ENCODE peak calls at places on chromosomes 7 and 10, in five cellular contexts. Z is HepG2, Q is H1, P is GM12878, W is SK-N-SH. Y is an unnamed sample.
A peak's percentile ranks its signal among the peaks of the same experiment; 100 is the strongest.

GRCh38 chr7:85695041-85695990 is 508.5 kb upstream of the SEMA3D start:
- DNase-seq in P (no peak), Z (no peak), W (no peak), Q (no peak), Y (peak; percentile 33)

GRCh38 chr10:109275970-109276369 is 647.3 kb downstream of the XPNPEP1 start:
- DNase-seq in Z (no peak), Q (no peak), P (no peak), W (no peak), Y (no peak)

GRCh38 chr7:91031757-91032156 is 232.5 kb upstream of the FZD1 start:
- DNase-seq in P (no peak), W (no peak), Q (no peak), Z (no peak), Y (no peak)

GRCh38 chr7:42978496-42978895 is 46.3 kb downstream of the MRPL32 start:
- DNase-seq in P (no peak), Z (no peak), W (no peak), Q (no peak), Y (no peak)

GRCh38 chr7:32216759-32217158 is 146.6 kb upstream of the PDE1C start:
- DNase-seq in Q (peak; percentile 26), Z (no peak), P (no peak), W (no peak), Y (no peak)

GRCh38 chr7:139914306-139914747 is 85.3 kb downstream of the TBXAS1 start:
- DNase-seq in Q (no peak), Z (no peak), P (no peak), W (no peak), Y (no peak)

GRCh38 chr7:114084381-114085312 is 165.8 kb upstream of the PPP1R3A start:
- DNase-seq in Z (no peak), Q (peak; percentile 80), P (no peak), W (peak; percentile 44), Y (no peak)

GRCh38 chr10:73819513-73820093 is 8.2 kb upstream of the NDST2 start:
- DNase-seq in P (no peak), Z (no peak), W (no peak), Q (peak; percentile 59), Y (no peak)

GRCh38 chr10:79260803-79261740 is 86.2 kb upstream of the PPIF start:
- DNase-seq in Z (peak; percentile 58), W (peak; percentile 86), P (no peak), Q (no peak), Y (no peak)

GRCh38 chr10:25631471-25631870 is 302.6 kb upstream of the MYO3A start:
- DNase-seq in Z (no peak), Q (no peak), P (no peak), W (no peak), Y (no peak)

GRCh38 chr10:122152544-122152943 is 118.6 kb upstream of the BTBD16 start:
- DNase-seq in W (no peak), Z (no peak), P (no peak), Q (no peak), Y (no peak)

GRCh38 chr10:5607594-5607993 is 58.8 kb downstream of the ASB13 start:
- DNase-seq in Z (no peak), W (no peak), Q (no peak), P (no peak), Y (no peak)

GRCh38 chr10:660413-660979 is 29.0 kb downstream of the DIP2C start:
- DNase-seq in Z (no peak), P (no peak), Q (no peak), W (no peak), Y (no peak)

GRCh38 chr10:93742633-93743349 is 14.9 kb upstream of the LGI1 start:
- DNase-seq in Q (no peak), P (peak; percentile 52), W (no peak), Z (no peak), Y (no peak)

GRCh38 chr10:114917459-114917858 is 20.5 kb upstream of the TRUB1 start:
- DNase-seq in Q (no peak), P (no peak), Z (no peak), W (no peak), Y (no peak)

GRCh38 chr10:30178565-30178964 is 119.2 kb upstream of the JCAD start:
- DNase-seq in W (no peak), Z (no peak), P (no peak), Q (no peak), Y (no peak)

GRCh38 chr10:43252785-43253341 is 14.0 kb downstream of the RASGEF1A start:
- DNase-seq in Z (no peak), P (no peak), Q (no peak), W (peak; percentile 21), Y (no peak)

GRCh38 chr7:91846436-91846835 is 34.1 kb downstream of the MTERF1 start:
- DNase-seq in Q (no peak), P (no peak), W (no peak), Z (no peak), Y (no peak)

DNA sequence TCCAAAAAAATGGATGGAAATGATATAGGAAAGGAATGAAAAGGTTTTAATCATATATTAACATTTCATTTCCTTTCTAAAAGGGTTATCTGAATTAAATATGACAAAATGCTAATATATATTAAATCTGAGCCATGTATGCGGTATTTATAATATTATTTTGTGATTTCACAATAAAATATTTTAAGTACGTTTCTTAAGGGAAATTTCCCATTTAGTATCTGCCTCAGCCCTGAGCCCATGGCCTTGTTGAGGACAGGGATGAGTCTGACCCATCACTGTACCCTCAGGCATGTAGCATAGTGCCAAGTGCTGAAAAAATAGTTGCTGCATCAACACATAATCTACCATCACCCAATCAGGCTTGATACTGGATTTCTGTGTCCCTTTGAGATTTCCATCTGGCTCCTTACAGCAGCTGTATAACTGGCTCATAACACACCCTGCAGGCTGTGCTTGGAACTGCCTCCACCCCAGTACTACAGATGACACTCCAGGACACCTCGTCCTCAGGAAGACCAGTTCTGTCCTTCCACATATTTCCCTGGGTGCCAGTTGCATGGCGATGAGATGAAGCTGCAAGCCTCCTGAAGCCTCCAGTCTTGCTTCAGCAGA is 59.4 kb upstream of the ASAH2 start:
- DNase-seq in Q (peak; percentile 77), W (peak; percentile 33), Z (peak; percentile 17), P (no peak), Y (peak; percentile 12)
- TF ChIP-seq CTCF in Q (peak; percentile 92), W (peak; percentile 49), Z (peak; percentile 67), P (peak; percentile 61), Y (peak; percentile 56)

DNA sequence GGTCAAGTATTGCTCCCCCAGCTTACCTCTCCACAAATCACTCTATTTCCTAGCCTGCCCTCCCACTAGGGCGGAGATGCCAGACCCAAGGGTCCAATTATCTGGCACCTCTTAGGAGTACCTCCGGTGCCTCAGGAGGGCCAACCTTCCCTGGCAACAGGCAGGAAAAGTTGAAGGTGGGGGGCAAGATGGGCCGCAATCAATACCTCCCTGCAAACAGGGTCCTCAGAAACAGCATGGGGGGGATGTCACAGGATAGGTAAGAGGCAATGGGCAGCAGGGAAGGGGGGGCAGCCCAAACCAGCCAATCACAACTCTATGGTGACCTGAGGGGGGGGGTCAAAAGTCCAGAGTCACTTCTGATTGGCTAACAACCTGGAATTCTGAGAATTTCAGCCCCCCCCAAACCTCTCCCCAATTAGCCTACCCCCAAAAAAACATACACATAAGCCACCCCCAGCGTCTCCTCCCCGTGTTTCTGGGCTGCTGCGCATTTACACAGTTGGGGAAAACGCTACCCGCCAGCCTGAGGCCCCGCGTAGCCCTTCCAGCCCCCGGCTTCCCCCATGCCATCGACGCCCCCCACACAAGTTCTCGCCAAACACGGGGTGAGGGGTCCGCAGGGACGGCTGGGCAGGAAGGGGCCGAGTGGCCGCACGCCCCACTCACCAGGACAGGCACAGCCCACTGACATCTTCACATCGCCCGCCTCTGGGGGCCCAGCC is 589 bp downstream of the LDB1 start:
- DNase-seq in P (no peak), Z (no peak), Q (peak; percentile 73), W (peak; percentile 84), Y (no peak)
- TF ChIP-seq SIN3A in P (no peak), Z (no peak), Q (no peak), W (no peak), Y (no peak)

GRCh38 chr10:124060148-124060720 is 33.2 kb downstream of the CHST15 start:
- DNase-seq in Q (no peak), W (no peak), P (no peak), Z (no peak), Y (no peak)
- H3K4me1 ChIP-seq in Q (peaks cover 10% of the 10 kb centered on the region), W (peaks cover 2% of the 10 kb centered on the region), P (peaks cover 12% of the 10 kb centered on the region), Z (peaks cover 100% of the 10 kb centered on the region), Y (peaks cover 9% of the 10 kb centered on the region)

GRCh38 chr10:117740088-117740487 is 197.5 kb downstream of the EMX2 start:
- DNase-seq in W (no peak), P (no peak), Z (no peak), Q (no peak), Y (no peak)

GRCh38 chr10:117745301-117745700 is 202.8 kb downstream of the EMX2 start:
- DNase-seq in Z (no peak), Q (no peak), P (no peak), W (no peak), Y (no peak)

GRCh38 chr10:117740696-117741222 is 198.2 kb downstream of the EMX2 start:
- DNase-seq in P (no peak), W (no peak), Z (no peak), Q (no peak), Y (no peak)

GRCh38 chr10:117743517-117743916 is 201.0 kb downstream of the EMX2 start:
- DNase-seq in P (no peak), W (no peak), Q (no peak), Z (no peak), Y (no peak)

DNA sequence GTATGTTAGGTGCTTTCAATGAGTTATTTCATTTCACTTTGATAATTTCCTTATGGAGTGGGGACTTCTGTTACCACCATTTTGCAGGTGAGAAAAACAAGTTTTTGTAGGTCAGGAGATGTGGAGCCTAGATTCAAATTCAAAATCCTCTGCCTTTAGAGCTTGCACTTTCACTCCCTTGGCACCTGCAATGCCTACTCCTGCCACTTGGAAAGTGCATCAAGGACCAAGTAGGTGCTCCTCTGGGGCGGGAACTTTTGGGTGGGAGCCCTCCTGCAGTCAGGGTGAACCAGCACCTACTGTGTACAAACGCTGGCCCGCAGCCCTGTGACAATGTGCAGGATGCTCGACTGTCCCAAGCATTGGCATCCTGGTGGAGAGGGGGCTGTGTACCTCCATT is 199.0 kb downstream of the EMX2 start:
- DNase-seq in Q (no peak), W (no peak), Z (no peak), P (no peak), Y (no peak)
- TF ChIP-seq CTCF in Q (peak; percentile 43), W (no peak), Z (no peak), P (peak; percentile 40), Y (peak; percentile 35)

Y was measured in Panc1.